ENCODE peak calls at places on chromosomes 1 and 21, in eight cellular contexts. One of them, this sample, is unnamed.

GRCh38 chr1:218880484-218881060 is 293.1 kb upstream of the LYPLAL1 start:
- DNase-seq in germinal center: no peak
- DNase-seq in EL: no peak
- DNase-seq in T follicular helper cell: no peak
- DNase-seq in HuH-7.5: no peak
- DNase-seq in SHP77 treated with DMSO at 0.1 percent for 48 hours: no peak
- DNase-seq in mesenchymal stem cell: no peak
- DNase-seq in activated CD4-positive, CD25-positive, alpha-beta regulatory T cell: no peak
- DNase-seq in this sample: no peak

GRCh38 chr1:53732409-53732808 is 6.6 kb downstream of the GLIS1 start:
- DNase-seq in germinal center: no peak
- DNase-seq in EL: no peak
- DNase-seq in T follicular helper cell: no peak
- DNase-seq in HuH-7.5: no peak
- DNase-seq in SHP77 treated with DMSO at 0.1 percent for 48 hours: no peak
- DNase-seq in mesenchymal stem cell: no peak
- DNase-seq in activated CD4-positive, CD25-positive, alpha-beta regulatory T cell: no peak
- DNase-seq in this sample: no peak

GRCh38 chr1:177082855-177083741 is 81.4 kb downstream of the ASTN1 start:
- DNase-seq in germinal center: no peak
- DNase-seq in EL: peak; percentile 65
- DNase-seq in T follicular helper cell: no peak
- DNase-seq in HuH-7.5: no peak
- DNase-seq in SHP77 treated with DMSO at 0.1 percent for 48 hours: no peak
- DNase-seq in mesenchymal stem cell: no peak
- DNase-seq in activated CD4-positive, CD25-positive, alpha-beta regulatory T cell: no peak
- DNase-seq in this sample: no peak

GRCh38 chr1:214192825-214193643 is 87.9 kb upstream of the SMYD2 start:
- DNase-seq in germinal center: no peak
- DNase-seq in EL: no peak
- DNase-seq in T follicular helper cell: no peak
- DNase-seq in HuH-7.5: no peak
- DNase-seq in SHP77 treated with DMSO at 0.1 percent for 48 hours: no peak
- DNase-seq in mesenchymal stem cell: peak; percentile 22
- DNase-seq in activated CD4-positive, CD25-positive, alpha-beta regulatory T cell: no peak
- DNase-seq in this sample: no peak

GRCh38 chr1:12771186-12771585 is 2.4 kb upstream of the PRAMEF12 start:
- DNase-seq in germinal center: no peak
- DNase-seq in EL: no peak
- DNase-seq in T follicular helper cell: no peak
- DNase-seq in HuH-7.5: no peak
- DNase-seq in SHP77 treated with DMSO at 0.1 percent for 48 hours: no peak
- DNase-seq in mesenchymal stem cell: no peak
- DNase-seq in activated CD4-positive, CD25-positive, alpha-beta regulatory T cell: no peak
- DNase-seq in this sample: no peak

GRCh38 chr1:199691540-199691939 is 336.0 kb upstream of the NR5A2 start:
- DNase-seq in germinal center: no peak
- DNase-seq in EL: peak; percentile 79
- DNase-seq in T follicular helper cell: no peak
- DNase-seq in HuH-7.5: no peak
- DNase-seq in SHP77 treated with DMSO at 0.1 percent for 48 hours: no peak
- DNase-seq in mesenchymal stem cell: peak; percentile 92
- DNase-seq in activated CD4-positive, CD25-positive, alpha-beta regulatory T cell: no peak
- DNase-seq in this sample: no peak

GRCh38 chr1:110482662-110483307 is 31.8 kb downstream of the PROK1 start:
- DNase-seq in germinal center: no peak
- DNase-seq in EL: no peak
- DNase-seq in T follicular helper cell: no peak
- DNase-seq in HuH-7.5: no peak
- DNase-seq in SHP77 treated with DMSO at 0.1 percent for 48 hours: no peak
- DNase-seq in mesenchymal stem cell: no peak
- DNase-seq in activated CD4-positive, CD25-positive, alpha-beta regulatory T cell: no peak
- DNase-seq in this sample: no peak

GRCh38 chr1:220451541-220451940 is 76.4 kb upstream of the MARK1 start:
- DNase-seq in germinal center: no peak
- DNase-seq in EL: peak; percentile 6
- DNase-seq in T follicular helper cell: no peak
- DNase-seq in HuH-7.5: no peak
- DNase-seq in SHP77 treated with DMSO at 0.1 percent for 48 hours: no peak
- DNase-seq in mesenchymal stem cell: peak; percentile 60
- DNase-seq in activated CD4-positive, CD25-positive, alpha-beta regulatory T cell: no peak
- DNase-seq in this sample: no peak

GRCh38 chr1:3034728-3035610 is 13.7 kb downstream of the ACTRT2 start:
- DNase-seq in germinal center: no peak
- DNase-seq in EL: no peak
- DNase-seq in T follicular helper cell: no peak
- DNase-seq in HuH-7.5: no peak
- DNase-seq in SHP77 treated with DMSO at 0.1 percent for 48 hours: no peak
- DNase-seq in mesenchymal stem cell: no peak
- DNase-seq in activated CD4-positive, CD25-positive, alpha-beta regulatory T cell: no peak
- DNase-seq in this sample: no peak

GRCh38 chr21:31945576-31945975 is 72.8 kb downstream of the HUNK start:
- DNase-seq in germinal center: no peak
- DNase-seq in EL: no peak
- DNase-seq in T follicular helper cell: no peak
- DNase-seq in HuH-7.5: no peak
- DNase-seq in SHP77 treated with DMSO at 0.1 percent for 48 hours: no peak
- DNase-seq in mesenchymal stem cell: peak; percentile 82
- DNase-seq in activated CD4-positive, CD25-positive, alpha-beta regulatory T cell: no peak
- DNase-seq in this sample: no peak

GRCh38 chr1:87134061-87134460 is 194.6 kb upstream of the LMO4 start:
- DNase-seq in germinal center: no peak
- DNase-seq in EL: no peak
- DNase-seq in T follicular helper cell: no peak
- DNase-seq in HuH-7.5: no peak
- DNase-seq in SHP77 treated with DMSO at 0.1 percent for 48 hours: no peak
- DNase-seq in mesenchymal stem cell: no peak
- DNase-seq in activated CD4-positive, CD25-positive, alpha-beta regulatory T cell: no peak
- DNase-seq in this sample: no peak

GRCh38 chr1:44945992-44946391 is 40.4 kb downstream of the EIF2B3 start:
- DNase-seq in germinal center: no peak
- DNase-seq in EL: no peak
- DNase-seq in T follicular helper cell: no peak
- DNase-seq in HuH-7.5: no peak
- DNase-seq in SHP77 treated with DMSO at 0.1 percent for 48 hours: no peak
- DNase-seq in mesenchymal stem cell: no peak
- DNase-seq in activated CD4-positive, CD25-positive, alpha-beta regulatory T cell: no peak
- DNase-seq in this sample: no peak

GRCh38 chr1:58882322-58882951 is 98.6 kb upstream of the JUN start:
- DNase-seq in germinal center: no peak
- DNase-seq in EL: no peak
- DNase-seq in T follicular helper cell: no peak
- DNase-seq in HuH-7.5: no peak
- DNase-seq in SHP77 treated with DMSO at 0.1 percent for 48 hours: peak; percentile 30
- DNase-seq in mesenchymal stem cell: no peak
- DNase-seq in activated CD4-positive, CD25-positive, alpha-beta regulatory T cell: no peak
- DNase-seq in this sample: no peak

GRCh38 chr1:163924041-163924440 is 602.3 kb downstream of the NUF2 start:
- DNase-seq in germinal center: no peak
- DNase-seq in EL: no peak
- DNase-seq in T follicular helper cell: no peak
- DNase-seq in HuH-7.5: no peak
- DNase-seq in SHP77 treated with DMSO at 0.1 percent for 48 hours: no peak
- DNase-seq in mesenchymal stem cell: no peak
- DNase-seq in activated CD4-positive, CD25-positive, alpha-beta regulatory T cell: no peak
- DNase-seq in this sample: no peak

GRCh38 chr1:34320081-34320480 is 143.4 kb downstream of the C1orf94 start:
- DNase-seq in germinal center: no peak
- DNase-seq in EL: no peak
- DNase-seq in T follicular helper cell: no peak
- DNase-seq in HuH-7.5: no peak
- DNase-seq in SHP77 treated with DMSO at 0.1 percent for 48 hours: no peak
- DNase-seq in mesenchymal stem cell: no peak
- DNase-seq in activated CD4-positive, CD25-positive, alpha-beta regulatory T cell: no peak
- DNase-seq in this sample: no peak

GRCh38 chr1:57310992-57311790 is 112.7 kb downstream of the DAB1 start:
- DNase-seq in germinal center: no peak
- DNase-seq in EL: no peak
- DNase-seq in T follicular helper cell: no peak
- DNase-seq in HuH-7.5: no peak
- DNase-seq in SHP77 treated with DMSO at 0.1 percent for 48 hours: no peak
- DNase-seq in mesenchymal stem cell: no peak
- DNase-seq in activated CD4-positive, CD25-positive, alpha-beta regulatory T cell: no peak
- DNase-seq in this sample: no peak

GRCh38 chr1:74324684-74325448 is 89.7 kb downstream of the TNNI3K start:
- DNase-seq in germinal center: no peak
- DNase-seq in EL: no peak
- DNase-seq in T follicular helper cell: no peak
- DNase-seq in HuH-7.5: no peak
- DNase-seq in SHP77 treated with DMSO at 0.1 percent for 48 hours: no peak
- DNase-seq in mesenchymal stem cell: no peak
- DNase-seq in activated CD4-positive, CD25-positive, alpha-beta regulatory T cell: no peak
- DNase-seq in this sample: no peak

GRCh38 chr1:1969953-1970716 is 33.5 kb downstream of the CFAP74 start:
- DNase-seq in germinal center: no peak
- DNase-seq in EL: no peak
- DNase-seq in T follicular helper cell: no peak
- DNase-seq in HuH-7.5: no peak
- DNase-seq in SHP77 treated with DMSO at 0.1 percent for 48 hours: no peak
- DNase-seq in mesenchymal stem cell: no peak
- DNase-seq in activated CD4-positive, CD25-positive, alpha-beta regulatory T cell: no peak
- DNase-seq in this sample: no peak

GRCh38 chr1:240189386-240189989 is 97.8 kb downstream of the FMN2 start:
- DNase-seq in germinal center: peak; percentile 18
- DNase-seq in EL: peak; percentile 51
- DNase-seq in T follicular helper cell: no peak
- DNase-seq in HuH-7.5: peak; percentile 19
- DNase-seq in SHP77 treated with DMSO at 0.1 percent for 48 hours: no peak
- DNase-seq in mesenchymal stem cell: peak; percentile 48
- DNase-seq in activated CD4-positive, CD25-positive, alpha-beta regulatory T cell: no peak
- DNase-seq in this sample: peak; percentile 80

GRCh38 chr1:243501002-243501401 is 245.2 kb downstream of the SDCCAG8 start:
- DNase-seq in germinal center: no peak
- DNase-seq in EL: peak; percentile 61
- DNase-seq in T follicular helper cell: no peak
- DNase-seq in HuH-7.5: no peak
- DNase-seq in SHP77 treated with DMSO at 0.1 percent for 48 hours: no peak
- DNase-seq in mesenchymal stem cell: no peak
- DNase-seq in activated CD4-positive, CD25-positive, alpha-beta regulatory T cell: no peak
- DNase-seq in this sample: no peak

GRCh38 chr1:54766726-54767125 is 2.4 kb upstream of the PARS2 start:
- DNase-seq in germinal center: no peak
- DNase-seq in EL: no peak
- DNase-seq in T follicular helper cell: no peak
- DNase-seq in HuH-7.5: no peak
- DNase-seq in SHP77 treated with DMSO at 0.1 percent for 48 hours: no peak
- DNase-seq in mesenchymal stem cell: no peak
- DNase-seq in activated CD4-positive, CD25-positive, alpha-beta regulatory T cell: no peak
- DNase-seq in this sample: no peak

This sample was measured in T47D.